ENCODE peak calls at places on chromosomes 1 and 21, in four cellular contexts. I is mesendoderm, L is H1, Q is neuronal stem cell. S is an unnamed sample.

GRCh38 chr1:97006044-97006676 is 284.6 kb downstream of the PTBP2 start:
- DNase-seq in I (no peak), L (no peak), Q (no peak), S (peak)

GRCh38 chr1:31878018-31878417 is 60.1 kb downstream of the PTP4A2 start:
- DNase-seq in I (no peak), L (no peak), Q (no peak), S (no peak)

GRCh38 chr1:41513388-41513745 is 28.9 kb upstream of the EDN2 start:
- DNase-seq in I (no peak), L (peak), Q (no peak), S (no peak)

GRCh38 chr1:221887091-221887746 is 145.3 kb upstream of the DUSP10 start:
- DNase-seq in I (peak), L (no peak), Q (no peak), S (peak)

GRCh38 chr1:115606305-115606704 is 35.5 kb upstream of the VANGL1 start:
- DNase-seq in I (no peak), L (no peak), Q (no peak), S (no peak)

GRCh38 chr1:208211901-208212843 is 32.0 kb downstream of the PLXNA2 start:
- DNase-seq in I (no peak), L (no peak), Q (no peak), S (no peak)

GRCh38 chr1:6260961-6261614 is at the start of gene GPR153:
- DNase-seq in I (no peak), L (peak), Q (no peak), S (peak)

GRCh38 chr1:209493584-209493983 is 89.9 kb upstream of the CAMK1G start:
- DNase-seq in I (no peak), L (no peak), Q (no peak), S (peak)

GRCh38 chr1:197775282-197776262 is at the start of gene DENND1B:
- DNase-seq in I (peak), L (peak), Q (peak), S (peak)

GRCh38 chr1:150322310-150322709 is 977 bp downstream of the PRPF3 start:
- DNase-seq in I (no peak), L (no peak), Q (no peak), S (peak)

GRCh38 chr1:241990040-241990439 is 8.9 kb downstream of the MAP1LC3C start:
- DNase-seq in I (peak), L (no peak), Q (no peak), S (peak)

GRCh38 chr21:27495836-27496235 is 528.9 kb upstream of the ADAMTS5 start:
- DNase-seq in I (no peak), L (no peak), Q (no peak), S (no peak)

GRCh38 chr1:56564615-56565014 is 14.7 kb downstream of the PLPP3 start:
- DNase-seq in I (no peak), L (no peak), Q (no peak), S (no peak)

GRCh38 chr1:9466780-9467755 is 72.2 kb upstream of the SLC25A33 start:
- DNase-seq in I (no peak), L (no peak), Q (no peak), S (no peak)

GRCh38 chr1:174974711-174975111 is 25.0 kb upstream of the CACYBP start:
- DNase-seq in I (no peak), L (no peak), Q (no peak), S (no peak)

GRCh38 chr1:92329356-92330129 is 30.7 kb downstream of the RPAP2 start:
- DNase-seq in I (peak), L (no peak), Q (no peak), S (peak)

GRCh38 chr1:1664941-1665814 is 6.4 kb upstream of the CDK11B start:
- DNase-seq in I (no peak), L (no peak), Q (no peak), S (no peak)

GRCh38 chr1:9723068-9723805 is 71.7 kb downstream of the PIK3CD start:
- DNase-seq in I (no peak), L (no peak), Q (no peak), S (no peak)

GRCh38 chr1:209395169-209395568 is 188.3 kb upstream of the CAMK1G start:
- DNase-seq in I (no peak), L (no peak), Q (no peak), S (no peak)

GRCh38 chr1:58251415-58252073 is 295.0 kb downstream of the OMA1 start:
- DNase-seq in I (peak), L (peak), Q (peak), S (no peak)

GRCh38 chr1:77888429-77889239 is at the start of gene NEXN:
- DNase-seq in I (peak), L (peak), Q (peak), S (peak)

GRCh38 chr1:230761443-230762167 is 14.4 kb downstream of the CAPN9 start:
- DNase-seq in I (no peak), L (no peak), Q (no peak), S (no peak)

GRCh38 chr1:109089242-109090015 is 1.1 kb upstream of the TMEM167B start:
- DNase-seq in I (peak), L (peak), Q (no peak), S (no peak)

GRCh38 chr1:154837679-154838171 is 32.4 kb downstream of the KCNN3 start:
- DNase-seq in I (no peak), L (no peak), Q (no peak), S (peak)

GRCh38 chr1:41357451-41358151 is 3.6 kb upstream of the FOXO6 start:
- DNase-seq in I (peak), L (peak), Q (no peak), S (no peak)

GRCh38 chr1:179128520-179128919 is 46.6 kb downstream of the TOR3A start:
- DNase-seq in I (no peak), L (no peak), Q (no peak), S (no peak)

GRCh38 chr1:46011121-46011695 is 121.2 kb downstream of the PIK3R3 start:
- DNase-seq in I (no peak), L (no peak), Q (no peak), S (no peak)

GRCh38 chr21:17793675-17794123 is 25.5 kb downstream of the C21orf91 start:
- DNase-seq in I (no peak), L (no peak), Q (no peak), S (peak)

GRCh38 chr1:1631793-1632420 is at the start of gene MMP23B:
- DNase-seq in I (peak), L (peak), Q (no peak), S (peak)

GRCh38 chr1:236021424-236022135 is 43.3 kb downstream of the NID1 start:
- DNase-seq in I (no peak), L (no peak), Q (peak), S (no peak)

GRCh38 chr1:66764994-66765578 is 12.8 kb downstream of the DYNLT5 start:
- DNase-seq in I (peak), L (peak), Q (peak), S (peak)

GRCh38 chr21:38420140-38420539 is 78.1 kb downstream of the ERG start:
- DNase-seq in I (no peak), L (no peak), Q (no peak), S (no peak)

GRCh38 chr1:53590581-53591515 is 131.6 kb downstream of the DMRTB1 start:
- DNase-seq in I (no peak), L (no peak), Q (no peak), S (no peak)

GRCh38 chr1:85409516-85409915 is 55.4 kb downstream of the DDAH1 start:
- DNase-seq in I (no peak), L (no peak), Q (no peak), S (no peak)

GRCh38 chr1:85407978-85408377 is 57.0 kb downstream of the DDAH1 start:
- DNase-seq in I (no peak), L (no peak), Q (no peak), S (no peak)

GRCh38 chr1:85406887-85407593 is 57.9 kb downstream of the DDAH1 start:
- DNase-seq in I (no peak), L (no peak), Q (peak), S (peak)

GRCh38 chr1:85406081-85406480 is 58.9 kb downstream of the DDAH1 start:
- DNase-seq in I (no peak), L (no peak), Q (no peak), S (no peak)

DNA sequence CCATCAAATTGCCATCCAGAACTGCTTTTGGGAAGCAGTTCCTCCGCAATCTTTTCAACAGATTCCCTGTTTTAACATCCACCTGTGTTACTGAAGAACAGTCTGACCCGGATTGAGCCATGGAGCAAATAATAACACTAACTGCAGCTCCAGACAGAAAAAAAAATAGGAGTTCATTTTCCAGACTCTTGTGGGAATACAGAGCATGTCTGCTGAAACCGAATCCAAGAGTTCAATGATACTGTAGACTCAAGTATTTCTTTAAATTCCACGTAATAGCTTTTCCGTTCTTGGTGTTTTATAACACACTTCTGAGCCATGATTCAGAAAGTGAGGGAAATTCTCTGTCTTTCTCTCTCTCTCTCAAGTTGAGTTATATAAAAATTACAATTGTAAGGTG is 60.6 kb downstream of the DDAH1 start:
- DNase-seq in I (no peak), L (no peak), Q (no peak), S (no peak)
- H3K23ac ChIP-seq in I (peak), L (no peak), Q (no peak), S (no peak)

GRCh38 chr1:234696986-234697385 is 87.0 kb upstream of the IRF2BP2 start:
- DNase-seq in I (peak), L (no peak), Q (no peak), S (no peak)

GRCh38 chr1:234697741-234698140 is 87.8 kb upstream of the IRF2BP2 start:
- DNase-seq in I (no peak), L (no peak), Q (no peak), S (no peak)

GRCh38 chr1:234694661-234695060 is 84.7 kb upstream of the IRF2BP2 start:
- DNase-seq in I (no peak), L (no peak), Q (no peak), S (no peak)

GRCh38 chr1:234698624-234699023 is 88.6 kb upstream of the IRF2BP2 start:
- DNase-seq in I (no peak), L (no peak), Q (no peak), S (no peak)

GRCh38 chr1:234696148-234696576 is 86.2 kb upstream of the IRF2BP2 start:
- DNase-seq in I (no peak), L (no peak), Q (no peak), S (no peak)
- H3K23ac ChIP-seq in I (no peak), L (no peak), Q (no peak), S (no peak)

GRCh38 chr1:246110343-246111219 is 396.5 kb downstream of the SMYD3 start:
- DNase-seq in I (peak), L (no peak), Q (no peak), S (peak)
- H3K23ac ChIP-seq in I (no peak), L (no peak), Q (no peak), S (no peak)

GRCh38 chr1:15692121-15692682 is 8.1 kb downstream of the PLEKHM2 start:
- DNase-seq in I (no peak), L (no peak), Q (no peak), S (peak)
- H3K23ac ChIP-seq in I (no peak), L (no peak), Q (no peak), S (no peak)

DNA sequence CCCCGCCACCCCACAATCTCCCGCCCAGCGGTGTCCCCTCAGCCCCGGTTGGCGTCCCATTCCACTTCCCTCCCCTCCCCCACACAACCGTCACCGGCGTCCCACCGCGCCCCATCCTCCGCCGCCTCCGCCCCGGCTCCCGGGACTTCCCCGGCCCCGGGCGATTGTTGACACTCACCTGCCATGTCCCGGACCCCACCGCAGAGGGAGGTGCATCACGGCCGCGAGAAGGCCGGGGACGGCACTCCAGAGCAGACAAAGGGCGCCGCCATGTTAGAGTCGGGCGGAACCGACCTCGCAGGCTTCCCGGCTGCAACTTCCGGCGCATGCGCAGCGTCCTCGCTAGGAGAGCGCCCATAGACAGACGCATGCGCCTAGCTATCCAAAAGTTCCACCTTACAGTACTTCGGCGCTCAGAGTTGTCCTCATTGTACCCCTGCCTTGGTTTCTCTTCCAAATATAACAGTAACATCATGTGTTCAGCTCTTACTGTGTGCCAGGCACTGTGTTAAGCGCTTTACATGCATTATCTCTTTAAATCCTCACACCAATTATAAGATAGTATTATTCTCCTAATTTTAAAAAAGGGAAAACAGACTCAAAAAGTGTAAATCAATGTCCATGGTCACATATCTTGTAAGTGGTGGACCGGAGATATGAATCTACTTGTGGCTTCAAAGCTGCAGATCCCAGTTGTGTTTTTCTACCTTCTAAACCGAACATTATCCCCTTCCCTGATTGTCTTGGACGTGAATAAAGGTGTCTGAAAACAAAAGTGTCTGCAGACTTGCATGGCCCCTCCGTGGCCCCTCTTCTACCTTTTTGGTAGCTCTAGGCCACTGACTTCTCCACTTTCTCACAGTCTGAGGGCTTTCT is at the start of gene ZBTB17:
- DNase-seq in I (peak), L (peak), Q (peak), S (peak)
- H3K23ac ChIP-seq in I (no peak), L (no peak), Q (peak), S (no peak)

GRCh38 chr1:25694591-25695007 is 78.0 kb downstream of the MAN1C1 start:
- DNase-seq in I (no peak), L (no peak), Q (no peak), S (peak)
- H3K23ac ChIP-seq in I (no peak), L (no peak), Q (no peak), S (no peak)